ENCODE peak calls at places on chromosome 15, in nine cellular contexts. D, R, L, X, Q, S, J, A and B are unnamed samples.

GRCh38 chr15:57288926-57289650 is 87.2 kb upstream of the CGNL1 start:
- DNase-seq in D (no peak), R (no peak), L (no peak), X (no peak), Q (no peak), S (no peak), J (no peak), A (no peak), B (no peak)

GRCh38 chr15:50241684-50242450 is 23.7 kb downstream of the HDC start:
- DNase-seq in D (peak; percentile 73), R (no peak), L (no peak), X (no peak), Q (no peak), S (no peak), J (no peak), A (no peak), B (no peak)

GRCh38 chr15:40054746-40055575 is 16.0 kb upstream of the SRP14 start:
- DNase-seq in D (peak; percentile 67), R (no peak), L (no peak), X (peak; percentile 34), Q (no peak), S (peak; percentile 32), J (peak; percentile 40), A (peak; percentile 67), B (peak; percentile 66)

GRCh38 chr15:45732544-45733130 is 97.8 kb downstream of the SQOR start:
- DNase-seq in D (no peak), R (no peak), L (no peak), X (peak; percentile 49), Q (no peak), S (peak; percentile 61), J (peak; percentile 5), A (no peak), B (no peak)

GRCh38 chr15:67196672-67197363 is 57.6 kb downstream of the AAGAB start:
- DNase-seq in D (peak; percentile 96), R (no peak), L (no peak), X (no peak), Q (peak; percentile 64), S (no peak), J (no peak), A (peak; percentile 88), B (no peak)

GRCh38 chr15:84947947-84948830 is 33.5 kb upstream of the PDE8A start:
- DNase-seq in D (peak; percentile 96), R (no peak), L (no peak), X (no peak), Q (peak; percentile 90), S (no peak), J (no peak), A (peak; percentile 61), B (no peak)

GRCh38 chr15:75930866-75931265 is 27.2 kb downstream of the FBXO22 start:
- DNase-seq in D (no peak), R (no peak), L (no peak), X (no peak), Q (peak; percentile 51), S (no peak), J (no peak), A (no peak), B (no peak)

GRCh38 chr15:65962187-65962586 is 92.9 kb downstream of the RAB11A start:
- DNase-seq in D (no peak), R (no peak), L (no peak), X (no peak), Q (peak; percentile 6), S (no peak), J (no peak), A (peak; percentile 38), B (no peak)

GRCh38 chr15:64681424-64682024 is 93.9 kb downstream of the RBPMS2 start:
- DNase-seq in D (peak; percentile 53), R (no peak), L (no peak), X (peak; percentile 49), Q (peak; percentile 79), S (peak; percentile 75), J (peak; percentile 65), A (peak; percentile 53), B (no peak)

GRCh38 chr15:70234256-70234965 is 136.7 kb upstream of the TLE3 start:
- DNase-seq in D (peak; percentile 79), R (no peak), L (no peak), X (no peak), Q (peak; percentile 75), S (no peak), J (no peak), A (peak; percentile 76), B (no peak)

GRCh38 chr15:62413147-62413546 is 248.1 kb upstream of the C2CD4B start:
- DNase-seq in D (no peak), R (no peak), L (no peak), X (no peak), Q (no peak), S (no peak), J (no peak), A (no peak), B (no peak)

GRCh38 chr15:61888074-61888780 is 172.0 kb downstream of the VPS13C start:
- DNase-seq in D (no peak), R (no peak), L (no peak), X (no peak), Q (peak; percentile 48), S (no peak), J (no peak), A (no peak), B (no peak)

GRCh38 chr15:74798388-74799254 is 14.0 kb upstream of the LMAN1L start:
- DNase-seq in D (no peak), R (no peak), L (no peak), X (no peak), Q (no peak), S (no peak), J (no peak), A (no peak), B (no peak)

GRCh38 chr15:42154576-42155355 is 1.7 kb downstream of the PLA2G4F start:
- DNase-seq in D (no peak), R (no peak), L (no peak), X (no peak), Q (no peak), S (no peak), J (no peak), A (no peak), B (no peak)